ENCODE peak calls at places on chromosomes 5 and 9, in nine cellular contexts. I is transverse colon, N is H1, T is A549, S is GM12878, B is sigmoid colon, C is suprapubic skin, U is K562, F is stomach. Q is an unnamed sample.

GRCh38 chr9:97907051-97907450 is 15.2 kb downstream of the TRMO start:
- DNase-seq in C (no peak), I (no peak), F (no peak), B (no peak), T (no peak), U (no peak), N (no peak), S (no peak), Q (peak)

GRCh38 chr9:17082343-17082742 is 52.5 kb upstream of the CNTLN start:
- DNase-seq in B (peak), F (no peak), C (no peak), S (no peak), U (no peak), T (peak), N (peak), I (no peak), Q (no peak)

GRCh38 chr9:98707158-98708102 is 1.3 kb downstream of the GABBR2 start:
- DNase-seq in N (peak), T (peak), B (no peak), F (peak), U (peak), S (no peak), I (no peak), C (no peak), Q (no peak)

GRCh38 chr9:129487658-129488483 is 133.0 kb downstream of the C9orf50 start:
- DNase-seq in U (peak), N (no peak), C (no peak), I (no peak), F (peak), S (no peak), T (peak), B (peak), Q (no peak)

GRCh38 chr5:35120745-35121144 is 73.0 kb upstream of the AGXT2 start:
- DNase-seq in U (no peak), T (no peak), N (no peak), I (no peak), S (no peak), C (no peak), F (no peak), B (no peak), Q (no peak)

GRCh38 chr9:112487799-112488345 is 1.2 kb downstream of the KIAA1958 start:
- DNase-seq in T (peak), F (no peak), B (no peak), N (no peak), C (no peak), I (no peak), U (peak), S (no peak), Q (no peak)

GRCh38 chr5:172616730-172617129 is 24.3 kb upstream of the NEURL1B start:
- DNase-seq in U (no peak), N (no peak), T (no peak), C (peak), B (peak), S (no peak), I (no peak), F (no peak), Q (no peak)

GRCh38 chr9:73715591-73715990 is 563.9 kb downstream of the ANXA1 start:
- DNase-seq in B (no peak), U (no peak), C (no peak), T (no peak), F (no peak), N (no peak), S (no peak), I (no peak), Q (no peak)

GRCh38 chr5:8270246-8270645 is 401.3 kb downstream of the MTRR start:
- DNase-seq in T (no peak), I (no peak), U (no peak), S (no peak), B (no peak), N (no peak), C (no peak), F (no peak), Q (no peak)

GRCh38 chr5:50301756-50302155 is 139.3 kb downstream of the EMB start:
- DNase-seq in U (no peak), I (no peak), C (no peak), S (no peak), B (no peak), T (no peak), N (no peak), F (no peak), Q (no peak)

GRCh38 chr9:96587295-96587694 is 32.3 kb downstream of the CDC14B start:
- DNase-seq in U (no peak), N (no peak), I (no peak), C (no peak), B (no peak), T (no peak), F (no peak), S (no peak), Q (no peak)

GRCh38 chr9:89730715-89731114 is 125.9 kb downstream of the GADD45G start:
- DNase-seq in C (no peak), N (no peak), U (peak), I (no peak), S (no peak), F (peak), B (no peak), T (no peak), Q (no peak)

GRCh38 chr9:125789196-125789595 is 42.0 kb downstream of the PBX3 start:
- DNase-seq in U (no peak), S (no peak), N (no peak), T (no peak), C (no peak), F (no peak), I (no peak), B (no peak), Q (no peak)

GRCh38 chr9:14985419-14985818 is 75.2 kb upstream of the FREM1 start:
- DNase-seq in I (no peak), C (no peak), S (no peak), U (no peak), N (no peak), F (no peak), B (no peak), T (no peak), Q (no peak)

GRCh38 chr9:135281661-135282000 is 194.2 kb downstream of the OLFM1 start:
- DNase-seq in T (no peak), C (no peak), U (no peak), B (no peak), S (no peak), N (no peak), I (no peak), F (no peak), Q (no peak)

GRCh38 chr9:4238522-4238921 is 61.3 kb downstream of the GLIS3 start:
- DNase-seq in N (no peak), T (no peak), F (no peak), B (no peak), S (no peak), I (no peak), C (no peak), U (no peak), Q (no peak)

GRCh38 chr9:38233343-38233742 is 159.2 kb upstream of the ALDH1B1 start:
- DNase-seq in T (no peak), S (no peak), B (no peak), C (no peak), I (no peak), F (no peak), U (no peak), N (no peak), Q (no peak)

GRCh38 chr9:125486576-125486975 is 220.4 kb downstream of the MAPKAP1 start:
- DNase-seq in I (peak), F (no peak), T (no peak), N (no peak), S (no peak), U (no peak), C (peak), B (peak), Q (peak)

GRCh38 chr5:14413331-14413750 is 168.3 kb upstream of the OTULINL start:
- DNase-seq in F (no peak), U (no peak), I (no peak), S (no peak), C (no peak), N (no peak), B (no peak), T (no peak), Q (no peak)

GRCh38 chr5:175715627-175716522 is 58.0 kb downstream of the HRH2 start:
- DNase-seq in S (no peak), C (peak), U (no peak), N (no peak), F (no peak), I (no peak), B (peak), T (no peak), Q (no peak)

GRCh38 chr9:135084881-135085760 is 2.3 kb upstream of the OLFM1 start:
- DNase-seq in I (no peak), B (no peak), C (no peak), S (no peak), F (no peak), T (no peak), N (no peak), U (no peak), Q (no peak)

GRCh38 chr9:131714161-131714646 is 25.7 kb downstream of the RAPGEF1 start:
- DNase-seq in F (peak), S (no peak), N (no peak), B (peak), U (no peak), C (peak), T (peak), I (no peak), Q (no peak)

DNA sequence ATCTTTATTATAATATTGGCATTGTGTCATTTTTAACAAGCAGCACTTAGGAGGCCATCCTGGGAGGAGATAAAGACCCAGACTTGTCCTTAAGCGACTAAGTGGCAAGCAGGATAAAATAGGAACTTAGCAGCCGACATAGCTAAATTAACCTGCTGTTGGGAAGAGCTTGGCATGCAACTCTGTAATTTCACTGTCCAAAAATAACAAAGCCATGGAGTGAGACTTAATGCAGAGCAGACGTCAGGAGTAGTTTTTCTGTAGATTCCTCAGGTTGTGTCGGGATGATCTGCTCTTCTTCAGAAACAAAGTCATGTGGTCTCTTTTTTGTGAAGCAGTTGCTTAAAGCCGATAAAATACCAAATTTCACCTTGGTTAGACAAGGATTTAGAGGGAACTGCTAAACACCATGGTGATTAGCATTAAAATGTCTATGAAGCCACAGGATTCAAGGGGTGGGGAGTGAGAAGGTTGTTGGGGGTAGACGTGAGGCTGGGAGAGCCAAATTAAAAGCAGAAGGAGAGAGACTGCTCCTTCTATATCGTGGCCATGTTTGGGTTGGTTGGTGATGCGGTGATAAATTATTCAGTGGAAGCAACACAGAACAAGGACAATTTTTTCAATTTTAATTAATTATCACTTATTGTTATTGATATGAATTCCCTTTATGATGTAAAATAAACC is 303.0 kb downstream of the CSNK1G3 start:
- DNase-seq in C (no peak), N (no peak), T (no peak), U (no peak), F (no peak), I (no peak), S (no peak), B (no peak), Q (no peak)
- TF ChIP-seq EP300 in C (no peak), N (no peak), T (no peak), U (no peak), F (no peak), I (no peak), S (no peak), B (no peak), Q (no peak)

GRCh38 chr5:116626272-116626723 is 51.7 kb upstream of the SEMA6A start:
- DNase-seq in U (no peak), B (peak), N (no peak), T (no peak), F (peak), S (no peak), C (peak), I (peak), Q (peak)

GRCh38 chr5:116621599-116621998 is 47.0 kb upstream of the SEMA6A start:
- DNase-seq in B (no peak), I (no peak), S (no peak), U (no peak), F (no peak), N (no peak), T (no peak), C (no peak), Q (no peak)

GRCh38 chr5:116626945-116627679 is 52.5 kb upstream of the SEMA6A start:
- DNase-seq in N (no peak), B (no peak), T (no peak), U (no peak), C (no peak), I (no peak), F (no peak), S (peak), Q (no peak)

GRCh38 chr5:116622375-116623075 is 47.9 kb upstream of the SEMA6A start:
- DNase-seq in B (no peak), T (no peak), F (no peak), C (no peak), I (no peak), U (no peak), S (no peak), N (no peak), Q (no peak)
- TF ChIP-seq EP300 in B (no peak), T (no peak), F (no peak), C (no peak), I (no peak), U (no peak), S (no peak), N (no peak), Q (no peak)

GRCh38 chr5:59712836-59713487 is 180.6 kb downstream of the PDE4D start:
- DNase-seq in F (no peak), N (no peak), U (no peak), T (peak), B (peak), C (no peak), S (no peak), I (no peak), Q (no peak)
- TF ChIP-seq EP300 in F (no peak), N (no peak), U (no peak), T (no peak), B (no peak), C (no peak), S (no peak), I (no peak), Q (no peak)

GRCh38 chr9:133681658-133682306 is 45.6 kb downstream of the DBH start:
- DNase-seq in S (no peak), F (no peak), T (no peak), U (no peak), I (no peak), B (no peak), C (no peak), N (no peak), Q (no peak)
- TF ChIP-seq EP300 in S (no peak), F (no peak), T (no peak), U (no peak), I (no peak), B (no peak), C (no peak), N (no peak), Q (no peak)

Q was measured in esophagus muscularis mucosa.